ENCODE peak calls at places on chromosomes 11 and 22, in eight cellular contexts. W is lower lobe of right lung, D is left ventricle myocardium inferior, R is ascending aorta, S is fibroblast of lung, A is A549, K is kidney, I is psoas muscle. E is an unnamed sample.

GRCh38 chr22:40432625-40433024 is 62.2 kb downstream of the SGSM3 start:
- DNase-seq in A (no peak), K (no peak), W (no peak), S (no peak), I (no peak), D (no peak), R (no peak), E (no peak)

GRCh38 chr11:1297576-1298473 is 11.6 kb downstream of the TOLLIP start:
- DNase-seq in K (peak; percentile 69), A (no peak), D (no peak), S (no peak), I (peak; percentile 69), R (no peak), W (peak; percentile 42), E (no peak)

GRCh38 chr11:114764563-114764962 is 86.2 kb downstream of the NXPE2 start:
- DNase-seq in A (no peak), R (no peak), I (no peak), W (no peak), D (no peak), K (no peak), S (no peak), E (no peak)

GRCh38 chr22:38491707-38492348 is 14.3 kb downstream of the DDX17 start:
- DNase-seq in R (no peak), K (no peak), S (no peak), I (no peak), D (no peak), W (no peak), A (no peak), E (no peak)

GRCh38 chr11:61972112-61972795 is 4.8 kb upstream of the FTH1 start:
- DNase-seq in S (peak; percentile 88), R (no peak), A (no peak), I (no peak), W (no peak), D (no peak), K (no peak), E (no peak)

GRCh38 chr11:67644042-67644441 is 4.5 kb upstream of the TBX10 start:
- DNase-seq in S (no peak), K (no peak), R (no peak), W (no peak), I (no peak), A (peak; percentile 48), D (no peak), E (no peak)

GRCh38 chr22:35950262-35950661 is 78.4 kb downstream of the RBFOX2 start:
- DNase-seq in K (no peak), D (no peak), W (no peak), S (no peak), I (no peak), A (no peak), R (no peak), E (no peak)

GRCh38 chr11:20315800-20316199 is 47.7 kb upstream of the HTATIP2 start:
- DNase-seq in I (no peak), R (no peak), W (no peak), S (no peak), D (no peak), K (no peak), A (no peak), E (no peak)

GRCh38 chr11:6228520-6228919 is 5.9 kb downstream of the FHIP1B start:
- DNase-seq in I (no peak), S (no peak), R (no peak), K (no peak), A (no peak), W (no peak), D (no peak), E (no peak)

GRCh38 chr11:86802146-86802545 is 1.8 kb downstream of the PRSS23 start:
- DNase-seq in A (no peak), I (no peak), R (no peak), K (no peak), W (no peak), D (no peak), S (no peak), E (no peak)

GRCh38 chr11:10288881-10289764 is 4.9 kb downstream of the SBF2 start:
- DNase-seq in S (no peak), D (no peak), K (peak; percentile 73), I (no peak), A (no peak), W (no peak), R (no peak), E (no peak)
- H3K4me1 ChIP-seq in S (peaks cover 6% of the 10 kb centered on the region), D (peaks cover 54% of the 10 kb centered on the region), K (peaks cover 13% of the 10 kb centered on the region), I (peaks cover 28% of the 10 kb centered on the region), A (peaks cover 38% of the 10 kb centered on the region), W (peaks cover 43% of the 10 kb centered on the region), R (peaks cover 9% of the 10 kb centered on the region), E (peaks cover 14% of the 10 kb centered on the region)

GRCh38 chr22:37362618-37363017 is 64.7 kb downstream of the ELFN2 start:
- DNase-seq in K (no peak), A (no peak), S (no peak), D (no peak), I (no peak), R (no peak), W (no peak), E (no peak)
- H3K4me1 ChIP-seq in K (no peaks in the 10 kb centered on the region), A (no peaks in the 10 kb centered on the region), S (no peaks in the 10 kb centered on the region), D (no peaks in the 10 kb centered on the region), I (no peaks in the 10 kb centered on the region), R (no peaks in the 10 kb centered on the region), W (peaks cover 11% of the 10 kb centered on the region), E (no peaks in the 10 kb centered on the region)

GRCh38 chr22:30320021-30320556 is 6.7 kb downstream of the TBC1D10A start:
- DNase-seq in I (no peak), R (no peak), W (no peak), K (no peak), A (no peak), S (no peak), D (peak; percentile 11), E (no peak)
- H3K4me1 ChIP-seq in I (peaks cover 17% of the 10 kb centered on the region), R (peaks cover 86% of the 10 kb centered on the region), W (peaks cover 95% of the 10 kb centered on the region), K (peaks cover 57% of the 10 kb centered on the region), A (peaks cover 11% of the 10 kb centered on the region), S (peaks cover 13% of the 10 kb centered on the region), D (peaks cover 100% of the 10 kb centered on the region), E (peaks cover 100% of the 10 kb centered on the region)

GRCh38 chr11:27456802-27457329 is 15.7 kb downstream of the LGR4 start:
- DNase-seq in K (no peak), S (no peak), D (no peak), R (no peak), I (no peak), W (no peak), A (no peak), E (no peak)

GRCh38 chr11:27455667-27456066 is 16.9 kb downstream of the LGR4 start:
- DNase-seq in A (no peak), W (no peak), D (no peak), K (no peak), I (no peak), S (no peak), R (no peak), E (no peak)

GRCh38 chr11:27453701-27454100 is 18.9 kb downstream of the LGR4 start:
- DNase-seq in D (no peak), W (no peak), A (no peak), S (no peak), I (no peak), R (no peak), K (no peak), E (no peak)

GRCh38 chr11:27458182-27458581 is 14.4 kb downstream of the LGR4 start:
- DNase-seq in K (no peak), I (no peak), A (no peak), S (no peak), R (no peak), D (no peak), W (no peak), E (no peak)

GRCh38 chr11:27456140-27456801 is 16.3 kb downstream of the LGR4 start:
- DNase-seq in K (no peak), W (no peak), I (no peak), A (no peak), R (no peak), S (peak; percentile 71), D (no peak), E (no peak)
- H3K4me1 ChIP-seq in K (peaks cover 11% of the 10 kb centered on the region), W (no peaks in the 10 kb centered on the region), I (peaks cover 8% of the 10 kb centered on the region), A (peaks cover 100% of the 10 kb centered on the region), R (peaks cover 7% of the 10 kb centered on the region), S (peaks cover 3% of the 10 kb centered on the region), D (peaks cover 56% of the 10 kb centered on the region), E (no peaks in the 10 kb centered on the region)

GRCh38 chr11:35969089-35970046 is 25.5 kb downstream of the LDLRAD3 start:
- DNase-seq in I (no peak), R (no peak), A (no peak), W (peak; percentile 50), S (no peak), K (no peak), D (no peak), E (no peak)
- H3K4me1 ChIP-seq in I (peaks cover 9% of the 10 kb centered on the region), R (no peaks in the 10 kb centered on the region), A (peaks cover 6% of the 10 kb centered on the region), W (peaks cover 10% of the 10 kb centered on the region), S (peaks cover 5% of the 10 kb centered on the region), K (no peaks in the 10 kb centered on the region), D (no peaks in the 10 kb centered on the region), E (no peaks in the 10 kb centered on the region)

GRCh38 chr22:46047841-46048595 is 71.1 kb upstream of the WNT7B start:
- DNase-seq in W (peak; percentile 66), D (peak; percentile 44), A (no peak), I (no peak), R (peak; percentile 25), S (no peak), K (peak; percentile 49), E (no peak)
- H3K4me1 ChIP-seq in W (peaks cover 87% of the 10 kb centered on the region), D (peaks cover 95% of the 10 kb centered on the region), A (peaks cover 12% of the 10 kb centered on the region), I (peaks cover 68% of the 10 kb centered on the region), R (peaks cover 77% of the 10 kb centered on the region), S (peaks cover 26% of the 10 kb centered on the region), K (peaks cover 39% of the 10 kb centered on the region), E (peaks cover 67% of the 10 kb centered on the region)

DNA sequence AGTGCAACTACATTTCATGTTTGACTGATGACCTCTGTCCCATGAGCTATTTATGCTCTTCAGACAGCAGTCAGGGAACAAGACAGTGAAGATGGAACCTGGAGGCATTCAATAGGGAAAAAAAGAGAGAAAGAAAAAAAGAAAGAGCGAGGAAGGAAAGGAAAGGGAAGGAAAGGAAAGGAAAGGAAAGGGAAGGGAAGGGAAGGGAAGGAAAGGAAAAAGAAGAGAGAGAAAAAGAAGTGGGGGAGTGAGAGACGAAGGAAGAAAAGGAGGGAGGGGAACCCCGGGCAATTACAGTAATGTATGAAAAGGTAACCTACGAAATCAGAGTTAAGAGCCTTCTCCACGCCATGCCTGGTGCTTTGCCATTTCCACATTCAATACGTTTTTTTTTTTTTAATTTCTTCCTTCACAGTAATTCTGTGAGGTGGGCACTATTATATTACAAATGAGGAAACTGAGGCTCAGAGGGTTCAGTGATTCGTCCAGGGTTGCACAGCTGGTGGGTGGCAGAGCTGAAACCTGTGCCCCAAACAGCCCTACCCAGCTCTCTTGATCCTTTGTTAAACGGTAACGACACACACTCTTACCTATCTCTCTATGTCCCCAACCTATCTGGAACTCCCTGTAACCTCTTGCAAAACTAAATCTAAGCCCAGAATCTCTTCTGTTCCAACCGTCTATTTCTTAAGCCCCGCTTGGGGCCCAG is 39.3 kb downstream of the ETS1 start:
- DNase-seq in W (no peak), R (no peak), I (no peak), K (no peak), A (no peak), D (no peak), S (no peak), E (no peak)
- H3K4me1 ChIP-seq in W (peaks cover 82% of the 10 kb centered on the region), R (peaks cover 11% of the 10 kb centered on the region), I (peaks cover 18% of the 10 kb centered on the region), K (peaks cover 18% of the 10 kb centered on the region), A (no peaks in the 10 kb centered on the region), D (peaks cover 81% of the 10 kb centered on the region), S (peaks cover 2% of the 10 kb centered on the region), E (peaks cover 66% of the 10 kb centered on the region)

GRCh38 chr11:46463701-46464100 is 72.1 kb upstream of the CHRM4 start:
- DNase-seq in D (no peak), W (no peak), I (no peak), R (no peak), S (no peak), K (no peak), A (no peak), E (no peak)
- H3K4me1 ChIP-seq in D (peaks cover 9% of the 10 kb centered on the region), W (no peaks in the 10 kb centered on the region), I (no peaks in the 10 kb centered on the region), R (no peaks in the 10 kb centered on the region), S (no peaks in the 10 kb centered on the region), K (no peaks in the 10 kb centered on the region), A (no peaks in the 10 kb centered on the region), E (peaks cover 4% of the 10 kb centered on the region)

E was measured in CD4-positive, alpha-beta memory T cell.